ENCODE peak calls at places on chromosomes 4 and X, in eight cellular contexts. One of them, this sample, is unnamed.

GRCh38 chrX:69424161-69424560 is 80.0 kb upstream of the NALF2 start:
- DNase-seq in astrocyte: no peak
- DNase-seq in HS-5: no peak
- DNase-seq in stimulated activated CD8-positive, alpha-beta memory T cell treated with anti-CD3 and anti-CD28 coated beads, Interleukin-4, amount 100 ng/mL, for 24 hours: no peak
- DNase-seq in omental fat pad: no peak
- DNase-seq in cerebellar cortex: peak; percentile 2
- DNase-seq in activated CD4-positive, alpha-beta T cell treated with anti-CD3 and anti-CD28 coated beads, Interleukin-2, amount 50 U/mL, for 48 hours: no peak
- DNase-seq in astrocyte of the spinal cord: peak; percentile 5
- DNase-seq in this sample: no peak

GRCh38 chr4:3851211-3851610 is 85.0 kb downstream of the ADRA2C start:
- DNase-seq in astrocyte: no peak
- DNase-seq in HS-5: no peak
- DNase-seq in stimulated activated CD8-positive, alpha-beta memory T cell treated with anti-CD3 and anti-CD28 coated beads, Interleukin-4, amount 100 ng/mL, for 24 hours: no peak
- DNase-seq in omental fat pad: no peak
- DNase-seq in cerebellar cortex: no peak
- DNase-seq in activated CD4-positive, alpha-beta T cell treated with anti-CD3 and anti-CD28 coated beads, Interleukin-2, amount 50 U/mL, for 48 hours: no peak
- DNase-seq in astrocyte of the spinal cord: no peak
- DNase-seq in this sample: no peak

GRCh38 chrX:31271615-31272471 is 200.0 kb upstream of the FTHL17 start:
- DNase-seq in astrocyte: peak; percentile 25
- DNase-seq in HS-5: no peak
- DNase-seq in stimulated activated CD8-positive, alpha-beta memory T cell treated with anti-CD3 and anti-CD28 coated beads, Interleukin-4, amount 100 ng/mL, for 24 hours: no peak
- DNase-seq in omental fat pad: no peak
- DNase-seq in cerebellar cortex: no peak
- DNase-seq in activated CD4-positive, alpha-beta T cell treated with anti-CD3 and anti-CD28 coated beads, Interleukin-2, amount 50 U/mL, for 48 hours: no peak
- DNase-seq in astrocyte of the spinal cord: no peak
- DNase-seq in this sample: no peak

GRCh38 chr4:153154010-153154975 is 50.0 kb upstream of the TRIM2 start:
- DNase-seq in astrocyte: peak; percentile 37
- DNase-seq in HS-5: no peak
- DNase-seq in stimulated activated CD8-positive, alpha-beta memory T cell treated with anti-CD3 and anti-CD28 coated beads, Interleukin-4, amount 100 ng/mL, for 24 hours: no peak
- DNase-seq in omental fat pad: no peak
- DNase-seq in cerebellar cortex: no peak
- DNase-seq in activated CD4-positive, alpha-beta T cell treated with anti-CD3 and anti-CD28 coated beads, Interleukin-2, amount 50 U/mL, for 48 hours: no peak
- DNase-seq in astrocyte of the spinal cord: peak; percentile 34
- DNase-seq in this sample: peak; percentile 41

GRCh38 chr4:28241021-28241420 is 1380.4 kb downstream of the STIM2 start:
- DNase-seq in astrocyte: peak; percentile 7
- DNase-seq in HS-5: no peak
- DNase-seq in stimulated activated CD8-positive, alpha-beta memory T cell treated with anti-CD3 and anti-CD28 coated beads, Interleukin-4, amount 100 ng/mL, for 24 hours: no peak
- DNase-seq in omental fat pad: no peak
- DNase-seq in cerebellar cortex: no peak
- DNase-seq in activated CD4-positive, alpha-beta T cell treated with anti-CD3 and anti-CD28 coated beads, Interleukin-2, amount 50 U/mL, for 48 hours: no peak
- DNase-seq in astrocyte of the spinal cord: no peak
- DNase-seq in this sample: no peak

GRCh38 chr4:20840648-20841190 is 140.5 kb downstream of the PACRGL start:
- DNase-seq in astrocyte: no peak
- DNase-seq in HS-5: no peak
- DNase-seq in stimulated activated CD8-positive, alpha-beta memory T cell treated with anti-CD3 and anti-CD28 coated beads, Interleukin-4, amount 100 ng/mL, for 24 hours: no peak
- DNase-seq in omental fat pad: no peak
- DNase-seq in cerebellar cortex: no peak
- DNase-seq in activated CD4-positive, alpha-beta T cell treated with anti-CD3 and anti-CD28 coated beads, Interleukin-2, amount 50 U/mL, for 48 hours: no peak
- DNase-seq in astrocyte of the spinal cord: no peak
- DNase-seq in this sample: no peak

GRCh38 chr4:19266566-19266965 is 985.1 kb upstream of the SLIT2 start:
- DNase-seq in astrocyte: no peak
- DNase-seq in HS-5: no peak
- DNase-seq in stimulated activated CD8-positive, alpha-beta memory T cell treated with anti-CD3 and anti-CD28 coated beads, Interleukin-4, amount 100 ng/mL, for 24 hours: no peak
- DNase-seq in omental fat pad: no peak
- DNase-seq in cerebellar cortex: no peak
- DNase-seq in activated CD4-positive, alpha-beta T cell treated with anti-CD3 and anti-CD28 coated beads, Interleukin-2, amount 50 U/mL, for 48 hours: no peak
- DNase-seq in astrocyte of the spinal cord: no peak
- DNase-seq in this sample: no peak

GRCh38 chrX:98516120-98516519 is 1632.4 kb downstream of the RPA4 start:
- DNase-seq in astrocyte: no peak
- DNase-seq in HS-5: no peak
- DNase-seq in stimulated activated CD8-positive, alpha-beta memory T cell treated with anti-CD3 and anti-CD28 coated beads, Interleukin-4, amount 100 ng/mL, for 24 hours: no peak
- DNase-seq in omental fat pad: no peak
- DNase-seq in cerebellar cortex: no peak
- DNase-seq in activated CD4-positive, alpha-beta T cell treated with anti-CD3 and anti-CD28 coated beads, Interleukin-2, amount 50 U/mL, for 48 hours: no peak
- DNase-seq in astrocyte of the spinal cord: no peak
- DNase-seq in this sample: no peak

GRCh38 chrX:34300871-34301270 is 168.8 kb upstream of the FAM47A start:
- DNase-seq in astrocyte: peak; percentile 1
- DNase-seq in HS-5: peak; percentile 6
- DNase-seq in stimulated activated CD8-positive, alpha-beta memory T cell treated with anti-CD3 and anti-CD28 coated beads, Interleukin-4, amount 100 ng/mL, for 24 hours: no peak
- DNase-seq in omental fat pad: no peak
- DNase-seq in cerebellar cortex: peak; percentile 14
- DNase-seq in activated CD4-positive, alpha-beta T cell treated with anti-CD3 and anti-CD28 coated beads, Interleukin-2, amount 50 U/mL, for 48 hours: no peak
- DNase-seq in astrocyte of the spinal cord: peak; percentile 58
- DNase-seq in this sample: peak; percentile 51

GRCh38 chrX:17377047-17377692 is 2.2 kb downstream of the NHS start:
- DNase-seq in astrocyte: peak; percentile 58
- DNase-seq in HS-5: no peak
- DNase-seq in stimulated activated CD8-positive, alpha-beta memory T cell treated with anti-CD3 and anti-CD28 coated beads, Interleukin-4, amount 100 ng/mL, for 24 hours: no peak
- DNase-seq in omental fat pad: no peak
- DNase-seq in cerebellar cortex: peak; percentile 27
- DNase-seq in activated CD4-positive, alpha-beta T cell treated with anti-CD3 and anti-CD28 coated beads, Interleukin-2, amount 50 U/mL, for 48 hours: peak; percentile 22
- DNase-seq in astrocyte of the spinal cord: peak; percentile 54
- DNase-seq in this sample: no peak

GRCh38 chrX:155056877-155057792 is 13.8 kb downstream of the CMC4 start:
- DNase-seq in astrocyte: peak; percentile 51
- DNase-seq in HS-5: no peak
- DNase-seq in stimulated activated CD8-positive, alpha-beta memory T cell treated with anti-CD3 and anti-CD28 coated beads, Interleukin-4, amount 100 ng/mL, for 24 hours: peak; percentile 19
- DNase-seq in omental fat pad: no peak
- DNase-seq in cerebellar cortex: peak; percentile 61
- DNase-seq in activated CD4-positive, alpha-beta T cell treated with anti-CD3 and anti-CD28 coated beads, Interleukin-2, amount 50 U/mL, for 48 hours: peak; percentile 42
- DNase-seq in astrocyte of the spinal cord: peak; percentile 72
- DNase-seq in this sample: peak; percentile 57

GRCh38 chr4:3682236-3683076 is 83.7 kb upstream of the ADRA2C start:
- DNase-seq in astrocyte: no peak
- DNase-seq in HS-5: no peak
- DNase-seq in stimulated activated CD8-positive, alpha-beta memory T cell treated with anti-CD3 and anti-CD28 coated beads, Interleukin-4, amount 100 ng/mL, for 24 hours: no peak
- DNase-seq in omental fat pad: no peak
- DNase-seq in cerebellar cortex: no peak
- DNase-seq in activated CD4-positive, alpha-beta T cell treated with anti-CD3 and anti-CD28 coated beads, Interleukin-2, amount 50 U/mL, for 48 hours: no peak
- DNase-seq in astrocyte of the spinal cord: no peak
- DNase-seq in this sample: no peak

GRCh38 chrX:131571348-131571747 is 27.5 kb downstream of the OR13H1 start:
- DNase-seq in astrocyte: no peak
- DNase-seq in HS-5: no peak
- DNase-seq in stimulated activated CD8-positive, alpha-beta memory T cell treated with anti-CD3 and anti-CD28 coated beads, Interleukin-4, amount 100 ng/mL, for 24 hours: no peak
- DNase-seq in omental fat pad: no peak
- DNase-seq in cerebellar cortex: no peak
- DNase-seq in activated CD4-positive, alpha-beta T cell treated with anti-CD3 and anti-CD28 coated beads, Interleukin-2, amount 50 U/mL, for 48 hours: no peak
- DNase-seq in astrocyte of the spinal cord: no peak
- DNase-seq in this sample: no peak

GRCh38 chr4:153034681-153035080 is 98.6 kb downstream of the FHDC1 start:
- DNase-seq in astrocyte: no peak
- DNase-seq in HS-5: no peak
- DNase-seq in stimulated activated CD8-positive, alpha-beta memory T cell treated with anti-CD3 and anti-CD28 coated beads, Interleukin-4, amount 100 ng/mL, for 24 hours: no peak
- DNase-seq in omental fat pad: no peak
- DNase-seq in cerebellar cortex: no peak
- DNase-seq in activated CD4-positive, alpha-beta T cell treated with anti-CD3 and anti-CD28 coated beads, Interleukin-2, amount 50 U/mL, for 48 hours: no peak
- DNase-seq in astrocyte of the spinal cord: no peak
- DNase-seq in this sample: no peak

GRCh38 chrX:149871940-149872339 is 9.0 kb upstream of the MAGEA8 start:
- DNase-seq in astrocyte: peak; percentile 1
- DNase-seq in HS-5: no peak
- DNase-seq in stimulated activated CD8-positive, alpha-beta memory T cell treated with anti-CD3 and anti-CD28 coated beads, Interleukin-4, amount 100 ng/mL, for 24 hours: peak; percentile 72
- DNase-seq in omental fat pad: no peak
- DNase-seq in cerebellar cortex: peak; percentile 1
- DNase-seq in activated CD4-positive, alpha-beta T cell treated with anti-CD3 and anti-CD28 coated beads, Interleukin-2, amount 50 U/mL, for 48 hours: peak; percentile 63
- DNase-seq in astrocyte of the spinal cord: no peak
- DNase-seq in this sample: peak; percentile 45

GRCh38 chr4:108181704-108182103 is 13.0 kb upstream of the LEF1 start:
- DNase-seq in astrocyte: no peak
- DNase-seq in HS-5: no peak
- DNase-seq in stimulated activated CD8-positive, alpha-beta memory T cell treated with anti-CD3 and anti-CD28 coated beads, Interleukin-4, amount 100 ng/mL, for 24 hours: no peak
- DNase-seq in omental fat pad: no peak
- DNase-seq in cerebellar cortex: no peak
- DNase-seq in activated CD4-positive, alpha-beta T cell treated with anti-CD3 and anti-CD28 coated beads, Interleukin-2, amount 50 U/mL, for 48 hours: no peak
- DNase-seq in astrocyte of the spinal cord: no peak
- DNase-seq in this sample: no peak

GRCh38 chrX:72208126-72208525 is 26.6 kb downstream of the PIN4 start:
- DNase-seq in astrocyte: peak; percentile 33
- DNase-seq in HS-5: no peak
- DNase-seq in stimulated activated CD8-positive, alpha-beta memory T cell treated with anti-CD3 and anti-CD28 coated beads, Interleukin-4, amount 100 ng/mL, for 24 hours: no peak
- DNase-seq in omental fat pad: no peak
- DNase-seq in cerebellar cortex: no peak
- DNase-seq in activated CD4-positive, alpha-beta T cell treated with anti-CD3 and anti-CD28 coated beads, Interleukin-2, amount 50 U/mL, for 48 hours: no peak
- DNase-seq in astrocyte of the spinal cord: no peak
- DNase-seq in this sample: no peak

GRCh38 chr4:145043306-145043705 is 54.7 kb downstream of the ANAPC10 start:
- DNase-seq in astrocyte: peak; percentile 86
- DNase-seq in HS-5: no peak
- DNase-seq in stimulated activated CD8-positive, alpha-beta memory T cell treated with anti-CD3 and anti-CD28 coated beads, Interleukin-4, amount 100 ng/mL, for 24 hours: no peak
- DNase-seq in omental fat pad: no peak
- DNase-seq in cerebellar cortex: no peak
- DNase-seq in activated CD4-positive, alpha-beta T cell treated with anti-CD3 and anti-CD28 coated beads, Interleukin-2, amount 50 U/mL, for 48 hours: no peak
- DNase-seq in astrocyte of the spinal cord: peak; percentile 65
- DNase-seq in this sample: no peak

GRCh38 chr4:99708551-99708950 is 50.9 kb upstream of the C4orf54 start:
- DNase-seq in astrocyte: no peak
- DNase-seq in HS-5: no peak
- DNase-seq in stimulated activated CD8-positive, alpha-beta memory T cell treated with anti-CD3 and anti-CD28 coated beads, Interleukin-4, amount 100 ng/mL, for 24 hours: no peak
- DNase-seq in omental fat pad: no peak
- DNase-seq in cerebellar cortex: no peak
- DNase-seq in activated CD4-positive, alpha-beta T cell treated with anti-CD3 and anti-CD28 coated beads, Interleukin-2, amount 50 U/mL, for 48 hours: no peak
- DNase-seq in astrocyte of the spinal cord: no peak
- DNase-seq in this sample: no peak

GRCh38 chrX:64994131-64994798 is 18.0 kb upstream of the ZC4H2 start:
- DNase-seq in astrocyte: no peak
- DNase-seq in HS-5: no peak
- DNase-seq in stimulated activated CD8-positive, alpha-beta memory T cell treated with anti-CD3 and anti-CD28 coated beads, Interleukin-4, amount 100 ng/mL, for 24 hours: no peak
- DNase-seq in omental fat pad: no peak
- DNase-seq in cerebellar cortex: no peak
- DNase-seq in activated CD4-positive, alpha-beta T cell treated with anti-CD3 and anti-CD28 coated beads, Interleukin-2, amount 50 U/mL, for 48 hours: no peak
- DNase-seq in astrocyte of the spinal cord: no peak
- DNase-seq in this sample: no peak

GRCh38 chrX:144219035-144219434 is 335.2 kb downstream of the UBE2NL start:
- DNase-seq in astrocyte: no peak
- DNase-seq in HS-5: no peak
- DNase-seq in stimulated activated CD8-positive, alpha-beta memory T cell treated with anti-CD3 and anti-CD28 coated beads, Interleukin-4, amount 100 ng/mL, for 24 hours: no peak
- DNase-seq in omental fat pad: no peak
- DNase-seq in cerebellar cortex: no peak
- DNase-seq in activated CD4-positive, alpha-beta T cell treated with anti-CD3 and anti-CD28 coated beads, Interleukin-2, amount 50 U/mL, for 48 hours: no peak
- DNase-seq in astrocyte of the spinal cord: no peak
- DNase-seq in this sample: no peak

GRCh38 chr4:7393491-7394183 is 41.1 kb downstream of the PSAPL1 start:
- DNase-seq in astrocyte: no peak
- DNase-seq in HS-5: no peak
- DNase-seq in stimulated activated CD8-positive, alpha-beta memory T cell treated with anti-CD3 and anti-CD28 coated beads, Interleukin-4, amount 100 ng/mL, for 24 hours: no peak
- DNase-seq in omental fat pad: no peak
- DNase-seq in cerebellar cortex: no peak
- DNase-seq in activated CD4-positive, alpha-beta T cell treated with anti-CD3 and anti-CD28 coated beads, Interleukin-2, amount 50 U/mL, for 48 hours: no peak
- DNase-seq in astrocyte of the spinal cord: no peak
- DNase-seq in this sample: no peak

GRCh38 chr4:82215800-82216199 is 158.0 kb downstream of the HNRNPD start:
- DNase-seq in astrocyte: no peak
- DNase-seq in HS-5: no peak
- DNase-seq in stimulated activated CD8-positive, alpha-beta memory T cell treated with anti-CD3 and anti-CD28 coated beads, Interleukin-4, amount 100 ng/mL, for 24 hours: no peak
- DNase-seq in omental fat pad: no peak
- DNase-seq in cerebellar cortex: no peak
- DNase-seq in activated CD4-positive, alpha-beta T cell treated with anti-CD3 and anti-CD28 coated beads, Interleukin-2, amount 50 U/mL, for 48 hours: no peak
- DNase-seq in astrocyte of the spinal cord: no peak
- DNase-seq in this sample: no peak

GRCh38 chrX:31329298-31329697 is 257.5 kb upstream of the FTHL17 start:
- DNase-seq in astrocyte: no peak
- DNase-seq in HS-5: no peak
- DNase-seq in stimulated activated CD8-positive, alpha-beta memory T cell treated with anti-CD3 and anti-CD28 coated beads, Interleukin-4, amount 100 ng/mL, for 24 hours: no peak
- DNase-seq in omental fat pad: no peak
- DNase-seq in cerebellar cortex: no peak
- DNase-seq in activated CD4-positive, alpha-beta T cell treated with anti-CD3 and anti-CD28 coated beads, Interleukin-2, amount 50 U/mL, for 48 hours: no peak
- DNase-seq in astrocyte of the spinal cord: no peak
- DNase-seq in this sample: no peak

GRCh38 chr4:189293459-189293858 is 647.2 kb upstream of the FRG1 start:
- DNase-seq in astrocyte: no peak
- DNase-seq in HS-5: no peak
- DNase-seq in stimulated activated CD8-positive, alpha-beta memory T cell treated with anti-CD3 and anti-CD28 coated beads, Interleukin-4, amount 100 ng/mL, for 24 hours: no peak
- DNase-seq in omental fat pad: no peak
- DNase-seq in cerebellar cortex: no peak
- DNase-seq in activated CD4-positive, alpha-beta T cell treated with anti-CD3 and anti-CD28 coated beads, Interleukin-2, amount 50 U/mL, for 48 hours: no peak
- DNase-seq in astrocyte of the spinal cord: no peak
- DNase-seq in this sample: no peak

GRCh38 chrX:37423864-37424569 is 74.9 kb downstream of the PRRG1 start:
- DNase-seq in astrocyte: peak; percentile 55
- DNase-seq in HS-5: peak; percentile 38
- DNase-seq in stimulated activated CD8-positive, alpha-beta memory T cell treated with anti-CD3 and anti-CD28 coated beads, Interleukin-4, amount 100 ng/mL, for 24 hours: no peak
- DNase-seq in omental fat pad: no peak
- DNase-seq in cerebellar cortex: no peak
- DNase-seq in activated CD4-positive, alpha-beta T cell treated with anti-CD3 and anti-CD28 coated beads, Interleukin-2, amount 50 U/mL, for 48 hours: no peak
- DNase-seq in astrocyte of the spinal cord: peak; percentile 58
- DNase-seq in this sample: no peak

GRCh38 chrX:100864967-100865366 is 9.2 kb downstream of the NOX1 start:
- DNase-seq in astrocyte: peak; percentile 52
- DNase-seq in HS-5: peak; percentile 2
- DNase-seq in stimulated activated CD8-positive, alpha-beta memory T cell treated with anti-CD3 and anti-CD28 coated beads, Interleukin-4, amount 100 ng/mL, for 24 hours: no peak
- DNase-seq in omental fat pad: no peak
- DNase-seq in cerebellar cortex: peak; percentile 7
- DNase-seq in activated CD4-positive, alpha-beta T cell treated with anti-CD3 and anti-CD28 coated beads, Interleukin-2, amount 50 U/mL, for 48 hours: no peak
- DNase-seq in astrocyte of the spinal cord: peak; percentile 48
- DNase-seq in this sample: no peak

GRCh38 chr4:136927172-136927571 is 605.1 kb downstream of the PCDH18 start:
- DNase-seq in astrocyte: peak; percentile 93
- DNase-seq in HS-5: peak; percentile 56
- DNase-seq in stimulated activated CD8-positive, alpha-beta memory T cell treated with anti-CD3 and anti-CD28 coated beads, Interleukin-4, amount 100 ng/mL, for 24 hours: no peak
- DNase-seq in omental fat pad: no peak
- DNase-seq in cerebellar cortex: no peak
- DNase-seq in activated CD4-positive, alpha-beta T cell treated with anti-CD3 and anti-CD28 coated beads, Interleukin-2, amount 50 U/mL, for 48 hours: no peak
- DNase-seq in astrocyte of the spinal cord: peak; percentile 68
- DNase-seq in this sample: no peak

GRCh38 chr4:8340721-8341680 is 71.4 kb downstream of the HTRA3 start:
- DNase-seq in astrocyte: no peak
- DNase-seq in HS-5: no peak
- DNase-seq in stimulated activated CD8-positive, alpha-beta memory T cell treated with anti-CD3 and anti-CD28 coated beads, Interleukin-4, amount 100 ng/mL, for 24 hours: no peak
- DNase-seq in omental fat pad: no peak
- DNase-seq in cerebellar cortex: peak; percentile 13
- DNase-seq in activated CD4-positive, alpha-beta T cell treated with anti-CD3 and anti-CD28 coated beads, Interleukin-2, amount 50 U/mL, for 48 hours: no peak
- DNase-seq in astrocyte of the spinal cord: no peak
- DNase-seq in this sample: no peak

GRCh38 chr4:125314676-125315570 is at the start of gene FAT4:
- DNase-seq in astrocyte: peak; percentile 97
- DNase-seq in HS-5: peak; percentile 83
- DNase-seq in stimulated activated CD8-positive, alpha-beta memory T cell treated with anti-CD3 and anti-CD28 coated beads, Interleukin-4, amount 100 ng/mL, for 24 hours: peak; percentile 25
- DNase-seq in omental fat pad: peak; percentile 85
- DNase-seq in cerebellar cortex: peak; percentile 59
- DNase-seq in activated CD4-positive, alpha-beta T cell treated with anti-CD3 and anti-CD28 coated beads, Interleukin-2, amount 50 U/mL, for 48 hours: peak; percentile 41
- DNase-seq in astrocyte of the spinal cord: peak; percentile 99
- DNase-seq in this sample: peak; percentile 28

GRCh38 chrX:12002876-12003275 is 135.4 kb upstream of the FRMPD4 start:
- DNase-seq in astrocyte: peak; percentile 18
- DNase-seq in HS-5: no peak
- DNase-seq in stimulated activated CD8-positive, alpha-beta memory T cell treated with anti-CD3 and anti-CD28 coated beads, Interleukin-4, amount 100 ng/mL, for 24 hours: no peak
- DNase-seq in omental fat pad: no peak
- DNase-seq in cerebellar cortex: no peak
- DNase-seq in activated CD4-positive, alpha-beta T cell treated with anti-CD3 and anti-CD28 coated beads, Interleukin-2, amount 50 U/mL, for 48 hours: no peak
- DNase-seq in astrocyte of the spinal cord: no peak
- DNase-seq in this sample: no peak

GRCh38 chr4:76515975-76516853 is 81.2 kb downstream of the SHROOM3 start:
- DNase-seq in astrocyte: no peak
- DNase-seq in HS-5: no peak
- DNase-seq in stimulated activated CD8-positive, alpha-beta memory T cell treated with anti-CD3 and anti-CD28 coated beads, Interleukin-4, amount 100 ng/mL, for 24 hours: no peak
- DNase-seq in omental fat pad: no peak
- DNase-seq in cerebellar cortex: no peak
- DNase-seq in activated CD4-positive, alpha-beta T cell treated with anti-CD3 and anti-CD28 coated beads, Interleukin-2, amount 50 U/mL, for 48 hours: no peak
- DNase-seq in astrocyte of the spinal cord: no peak
- DNase-seq in this sample: no peak

GRCh38 chrX:107715331-107716044 is 60.1 kb downstream of the TSC22D3 start:
- DNase-seq in astrocyte: no peak
- DNase-seq in HS-5: no peak
- DNase-seq in stimulated activated CD8-positive, alpha-beta memory T cell treated with anti-CD3 and anti-CD28 coated beads, Interleukin-4, amount 100 ng/mL, for 24 hours: no peak
- DNase-seq in omental fat pad: no peak
- DNase-seq in cerebellar cortex: peak; percentile 72
- DNase-seq in activated CD4-positive, alpha-beta T cell treated with anti-CD3 and anti-CD28 coated beads, Interleukin-2, amount 50 U/mL, for 48 hours: no peak
- DNase-seq in astrocyte of the spinal cord: no peak
- DNase-seq in this sample: no peak

GRCh38 chrX:3268804-3269203 is 77.6 kb downstream of the MXRA5 start:
- DNase-seq in astrocyte: peak; percentile 52
- DNase-seq in HS-5: peak; percentile 44
- DNase-seq in stimulated activated CD8-positive, alpha-beta memory T cell treated with anti-CD3 and anti-CD28 coated beads, Interleukin-4, amount 100 ng/mL, for 24 hours: no peak
- DNase-seq in omental fat pad: no peak
- DNase-seq in cerebellar cortex: no peak
- DNase-seq in activated CD4-positive, alpha-beta T cell treated with anti-CD3 and anti-CD28 coated beads, Interleukin-2, amount 50 U/mL, for 48 hours: no peak
- DNase-seq in astrocyte of the spinal cord: no peak
- DNase-seq in this sample: no peak